ENCODE peak calls at places on chromosomes 12 and 14, in five cellular contexts. One of them, this sample, is unnamed. For H3K36me3, the result is how much of the 10 kb centered on the place peaks cover.

GRCh38 chr14:96275182-96276112 is 19.4 kb downstream of the BDKRB1 start:
- DNase-seq in IMR-90: peak
- DNase-seq in pancreas: peak
- DNase-seq in mesendoderm: peak
- DNase-seq in OCI-LY7: peak
- DNase-seq in this sample: peak

GRCh38 chr12:752673-753400 is 458 bp downstream of the WNK1 start:
- DNase-seq in IMR-90: peak
- DNase-seq in pancreas: peak
- DNase-seq in mesendoderm: peak
- DNase-seq in OCI-LY7: peak
- DNase-seq in this sample: peak

GRCh38 chr12:100533326-100533725 is 40.2 kb upstream of the GAS2L3 start:
- DNase-seq in IMR-90: no peak
- DNase-seq in pancreas: no peak
- DNase-seq in mesendoderm: no peak
- DNase-seq in OCI-LY7: no peak
- DNase-seq in this sample: no peak

GRCh38 chr14:99271951-99272668 is at the start of gene BCL11B:
- DNase-seq in IMR-90: peak
- DNase-seq in pancreas: no peak
- DNase-seq in mesendoderm: peak
- DNase-seq in OCI-LY7: peak
- DNase-seq in this sample: peak

GRCh38 chr12:5200276-5201087 is 156.8 kb downstream of the KCNA5 start:
- DNase-seq in IMR-90: peak
- DNase-seq in pancreas: peak
- DNase-seq in mesendoderm: peak
- DNase-seq in OCI-LY7: peak
- DNase-seq in this sample: no peak

GRCh38 chr12:119044094-119044493 is 62.8 kb downstream of the SRRM4 start:
- DNase-seq in IMR-90: no peak
- DNase-seq in pancreas: no peak
- DNase-seq in mesendoderm: no peak
- DNase-seq in OCI-LY7: no peak
- DNase-seq in this sample: no peak

GRCh38 chr14:54766276-54767138 is 136.1 kb downstream of the GCH1 start:
- DNase-seq in IMR-90: no peak
- DNase-seq in pancreas: no peak
- DNase-seq in mesendoderm: no peak
- DNase-seq in OCI-LY7: no peak
- DNase-seq in this sample: no peak

GRCh38 chr12:131085125-131085815 is 131.6 kb downstream of the ADGRD1 start:
- DNase-seq in IMR-90: no peak
- DNase-seq in pancreas: no peak
- DNase-seq in mesendoderm: no peak
- DNase-seq in OCI-LY7: no peak
- DNase-seq in this sample: no peak

GRCh38 chr12:88496429-88497190 is 83.7 kb downstream of the KITLG start:
- DNase-seq in IMR-90: no peak
- DNase-seq in pancreas: no peak
- DNase-seq in mesendoderm: no peak
- DNase-seq in OCI-LY7: no peak
- DNase-seq in this sample: no peak

GRCh38 chr14:38127356-38127755 is 80.3 kb upstream of the SSTR1 start:
- DNase-seq in IMR-90: no peak
- DNase-seq in pancreas: no peak
- DNase-seq in mesendoderm: no peak
- DNase-seq in OCI-LY7: peak
- DNase-seq in this sample: no peak

GRCh38 chr12:52517888-52518287 is 2.3 kb downstream of the KRT5 start:
- DNase-seq in IMR-90: no peak
- DNase-seq in pancreas: no peak
- DNase-seq in mesendoderm: no peak
- DNase-seq in OCI-LY7: no peak
- DNase-seq in this sample: no peak

GRCh38 chr14:68975667-68976066 is 3.4 kb downstream of the ACTN1 start:
- DNase-seq in IMR-90: peak
- DNase-seq in pancreas: no peak
- DNase-seq in mesendoderm: no peak
- DNase-seq in OCI-LY7: no peak
- DNase-seq in this sample: no peak

GRCh38 chr14:90558983-90559590 is 162.3 kb downstream of the CALM1 start:
- DNase-seq in IMR-90: no peak
- DNase-seq in pancreas: no peak
- DNase-seq in mesendoderm: no peak
- DNase-seq in OCI-LY7: no peak
- DNase-seq in this sample: no peak

GRCh38 chr12:14714437-14714836 is 18.0 kb upstream of the GUCY2C start:
- DNase-seq in IMR-90: no peak
- DNase-seq in pancreas: no peak
- DNase-seq in mesendoderm: no peak
- DNase-seq in OCI-LY7: no peak
- DNase-seq in this sample: no peak

GRCh38 chr12:14710632-14711324 is 14.4 kb upstream of the GUCY2C start:
- DNase-seq in IMR-90: no peak
- DNase-seq in pancreas: no peak
- DNase-seq in mesendoderm: peak
- DNase-seq in OCI-LY7: no peak
- DNase-seq in this sample: no peak
- H3K27ac ChIP-seq in IMR-90: no peak
- H3K27ac ChIP-seq in pancreas: peak
- H3K27ac ChIP-seq in mesendoderm: peak
- H3K27ac ChIP-seq in OCI-LY7: no peak
- H3K27ac ChIP-seq in this sample: no peak

GRCh38 chr12:6551063-6551461 is 4.8 kb downstream of the IFFO1 start:
- DNase-seq in IMR-90: no peak
- DNase-seq in pancreas: no peak
- DNase-seq in mesendoderm: no peak
- DNase-seq in OCI-LY7: no peak
- DNase-seq in this sample: no peak

GRCh38 chr12:6551496-6552139 is 4.2 kb downstream of the IFFO1 start:
- DNase-seq in IMR-90: peak
- DNase-seq in pancreas: no peak
- DNase-seq in mesendoderm: peak
- DNase-seq in OCI-LY7: no peak
- DNase-seq in this sample: no peak

GRCh38 chr12:6552140-6552551 is 3.7 kb downstream of the IFFO1 start:
- DNase-seq in IMR-90: no peak
- DNase-seq in pancreas: no peak
- DNase-seq in mesendoderm: no peak
- DNase-seq in OCI-LY7: no peak
- DNase-seq in this sample: no peak

GRCh38 chr12:6549379-6550151 is 6.3 kb downstream of the IFFO1 start:
- DNase-seq in IMR-90: no peak
- DNase-seq in pancreas: no peak
- DNase-seq in mesendoderm: no peak
- DNase-seq in OCI-LY7: no peak
- DNase-seq in this sample: no peak

GRCh38 chr12:6550294-6551062 is 5.4 kb downstream of the IFFO1 start:
- DNase-seq in IMR-90: no peak
- DNase-seq in pancreas: no peak
- DNase-seq in mesendoderm: no peak
- DNase-seq in OCI-LY7: no peak
- DNase-seq in this sample: no peak
- H3K36me3 ChIP-seq in IMR-90: under half
- H3K36me3 ChIP-seq in pancreas: under half
- H3K36me3 ChIP-seq in mesendoderm: under half
- H3K36me3 ChIP-seq in OCI-LY7: half or more
- H3K36me3 ChIP-seq in this sample: half or more

GRCh38 chr12:29742646-29743045 is 41.1 kb downstream of the TMTC1 start:
- DNase-seq in IMR-90: no peak
- DNase-seq in pancreas: no peak
- DNase-seq in mesendoderm: no peak
- DNase-seq in OCI-LY7: no peak
- DNase-seq in this sample: no peak

GRCh38 chr12:29743801-29744200 is 39.9 kb downstream of the TMTC1 start:
- DNase-seq in IMR-90: peak
- DNase-seq in pancreas: no peak
- DNase-seq in mesendoderm: peak
- DNase-seq in OCI-LY7: no peak
- DNase-seq in this sample: no peak

GRCh38 chr12:29741342-29742241 is 42.1 kb downstream of the TMTC1 start:
- DNase-seq in IMR-90: peak
- DNase-seq in pancreas: no peak
- DNase-seq in mesendoderm: no peak
- DNase-seq in OCI-LY7: no peak
- DNase-seq in this sample: no peak

GRCh38 chr12:29744365-29744764 is 39.4 kb downstream of the TMTC1 start:
- DNase-seq in IMR-90: peak
- DNase-seq in pancreas: no peak
- DNase-seq in mesendoderm: no peak
- DNase-seq in OCI-LY7: no peak
- DNase-seq in this sample: no peak

GRCh38 chr12:29743072-29743471 is 40.7 kb downstream of the TMTC1 start:
- DNase-seq in IMR-90: no peak
- DNase-seq in pancreas: no peak
- DNase-seq in mesendoderm: no peak
- DNase-seq in OCI-LY7: no peak
- DNase-seq in this sample: no peak
- H3K27ac ChIP-seq in IMR-90: peak
- H3K27ac ChIP-seq in pancreas: no peak
- H3K27ac ChIP-seq in mesendoderm: no peak
- H3K27ac ChIP-seq in OCI-LY7: no peak
- H3K27ac ChIP-seq in this sample: no peak

GRCh38 chr12:113163030-113163360 is 13.5 kb downstream of the CFAP73 start:
- DNase-seq in IMR-90: no peak
- DNase-seq in pancreas: no peak
- DNase-seq in mesendoderm: no peak
- DNase-seq in OCI-LY7: no peak
- DNase-seq in this sample: no peak

GRCh38 chr12:113167868-113168267 is 17.4 kb downstream of the DDX54 start:
- DNase-seq in IMR-90: no peak
- DNase-seq in pancreas: no peak
- DNase-seq in mesendoderm: no peak
- DNase-seq in OCI-LY7: no peak
- DNase-seq in this sample: no peak

GRCh38 chr12:113162102-113163029 is 12.8 kb downstream of the CFAP73 start:
- DNase-seq in IMR-90: peak
- DNase-seq in pancreas: peak
- DNase-seq in mesendoderm: peak
- DNase-seq in OCI-LY7: peak
- DNase-seq in this sample: no peak

GRCh38 chr12:113164014-113164413 is 14.5 kb downstream of the CFAP73 start:
- DNase-seq in IMR-90: no peak
- DNase-seq in pancreas: no peak
- DNase-seq in mesendoderm: no peak
- DNase-seq in OCI-LY7: no peak
- DNase-seq in this sample: no peak

GRCh38 chr12:113165521-113166450 is 16.3 kb downstream of the CFAP73 start:
- DNase-seq in IMR-90: no peak
- DNase-seq in pancreas: no peak
- DNase-seq in mesendoderm: peak
- DNase-seq in OCI-LY7: no peak
- DNase-seq in this sample: no peak
- H3K36me3 ChIP-seq in IMR-90: half or more
- H3K36me3 ChIP-seq in pancreas: under half
- H3K36me3 ChIP-seq in mesendoderm: under half
- H3K36me3 ChIP-seq in OCI-LY7: half or more
- H3K36me3 ChIP-seq in this sample: half or more

GRCh38 chr12:93440043-93440835 is 1.5 kb downstream of the UBE2N start:
- DNase-seq in IMR-90: peak
- DNase-seq in pancreas: no peak
- DNase-seq in mesendoderm: no peak
- DNase-seq in OCI-LY7: no peak
- DNase-seq in this sample: no peak

GRCh38 chr12:93441111-93441616 is 583 bp downstream of the UBE2N start:
- DNase-seq in IMR-90: peak
- DNase-seq in pancreas: no peak
- DNase-seq in mesendoderm: peak
- DNase-seq in OCI-LY7: peak
- DNase-seq in this sample: peak

GRCh38 chr12:93443576-93443975 is 1.8 kb upstream of the UBE2N start:
- DNase-seq in IMR-90: no peak
- DNase-seq in pancreas: no peak
- DNase-seq in mesendoderm: no peak
- DNase-seq in OCI-LY7: no peak
- DNase-seq in this sample: no peak

GRCh38 chr12:93442411-93443340 is 929 bp upstream of the UBE2N start:
- DNase-seq in IMR-90: peak
- DNase-seq in pancreas: no peak
- DNase-seq in mesendoderm: peak
- DNase-seq in OCI-LY7: no peak
- DNase-seq in this sample: no peak

DNA sequence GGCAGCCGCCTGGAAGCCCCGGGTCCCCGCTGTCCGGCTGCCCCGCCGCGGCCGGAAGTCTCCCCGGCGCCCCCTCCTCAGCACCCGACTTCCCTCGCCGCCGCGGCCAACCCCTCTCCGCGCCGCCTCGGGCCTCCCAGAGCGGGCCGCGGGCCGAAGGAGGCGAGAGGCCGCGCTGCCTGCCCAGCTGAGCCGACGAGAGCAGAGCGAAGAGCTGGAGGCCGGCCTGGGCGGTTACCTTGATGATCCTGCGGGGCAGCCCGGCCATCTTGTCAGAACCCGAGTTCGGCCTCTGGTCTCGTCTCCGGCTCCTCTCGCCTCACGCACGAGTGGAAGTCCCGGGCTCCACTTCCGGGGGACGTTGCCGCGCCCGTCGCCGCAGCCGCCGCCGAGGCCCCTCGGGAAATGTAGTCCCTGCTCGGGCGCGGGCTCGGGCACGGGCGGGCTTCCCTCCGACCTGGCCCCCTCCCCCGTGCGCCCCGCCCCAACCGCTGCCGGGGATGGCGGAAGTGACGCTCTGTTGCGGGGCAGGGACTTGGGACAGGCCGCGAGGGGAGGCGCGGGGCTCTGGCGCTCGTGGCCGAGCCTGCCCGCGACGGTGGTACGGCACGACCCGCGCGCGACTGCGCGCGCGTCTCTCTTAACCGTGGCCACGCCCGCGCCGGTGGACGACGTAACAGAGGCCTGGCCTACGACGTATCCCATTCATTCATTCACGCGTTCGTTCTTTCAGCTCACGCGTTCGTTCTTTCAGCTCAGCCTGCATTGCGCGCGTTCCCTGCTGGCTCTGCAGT is at the start of gene UBE2N:
- DNase-seq in IMR-90: peak
- DNase-seq in pancreas: peak
- DNase-seq in mesendoderm: peak
- DNase-seq in OCI-LY7: peak
- DNase-seq in this sample: peak
- H3K27ac ChIP-seq in IMR-90: peak
- H3K27ac ChIP-seq in pancreas: peak
- H3K27ac ChIP-seq in mesendoderm: peak
- H3K27ac ChIP-seq in OCI-LY7: peak
- H3K27ac ChIP-seq in this sample: peak

GRCh38 chr12:115979851-115980250 is 297.6 kb downstream of the MED13L start:
- DNase-seq in IMR-90: no peak
- DNase-seq in pancreas: no peak
- DNase-seq in mesendoderm: peak
- DNase-seq in OCI-LY7: no peak
- DNase-seq in this sample: no peak
- H3K36me3 ChIP-seq in IMR-90: under half
- H3K36me3 ChIP-seq in pancreas: under half
- H3K36me3 ChIP-seq in mesendoderm: under half
- H3K36me3 ChIP-seq in OCI-LY7: under half
- H3K36me3 ChIP-seq in this sample: half or more

GRCh38 chr14:39229601-39230110 is 4.1 kb upstream of the MIA2 start:
- DNase-seq in IMR-90: no peak
- DNase-seq in pancreas: no peak
- DNase-seq in mesendoderm: no peak
- DNase-seq in OCI-LY7: no peak
- DNase-seq in this sample: no peak
- H3K27ac ChIP-seq in IMR-90: no peak
- H3K27ac ChIP-seq in pancreas: no peak
- H3K27ac ChIP-seq in mesendoderm: no peak
- H3K27ac ChIP-seq in OCI-LY7: no peak
- H3K27ac ChIP-seq in this sample: no peak